ENCODE peak calls at places on chromosome X, in eight cellular contexts. E is left ventricle myocardium inferior, P is astrocyte of the spinal cord, G is lower lobe of right lung, C is BJ, L is brain microvascular endothelial cell, O is SJSA1, Y is PC-3. T is an unnamed sample.

GRCh38 chrX:35664838-35665237 is 133.3 kb upstream of the MAGEB16 start:
- DNase-seq in E (no peak), P (no peak), G (no peak), C (no peak), L (no peak), O (no peak), Y (no peak), T (peak)

GRCh38 chrX:41543668-41544067 is 96.5 kb downstream of the NYX start:
- DNase-seq in E (no peak), P (no peak), G (no peak), C (no peak), L (no peak), O (no peak), Y (no peak), T (no peak)

GRCh38 chrX:119041175-119041574 is 31.6 kb upstream of the CT47C1 start:
- DNase-seq in E (peak), P (peak), G (no peak), C (peak), L (peak), O (peak), Y (peak), T (peak)

GRCh38 chrX:42567268-42567667 is 210.7 kb downstream of the PPP1R2C start:
- DNase-seq in E (no peak), P (peak), G (no peak), C (no peak), L (peak), O (no peak), Y (no peak), T (no peak)

GRCh38 chrX:25012793-25013592 is 2.8 kb downstream of the ARX start:
- DNase-seq in E (no peak), P (no peak), G (no peak), C (no peak), L (no peak), O (no peak), Y (no peak), T (no peak)

GRCh38 chrX:135421537-135421931 is 210 bp upstream of the SMIM10L2A start:
- DNase-seq in E (peak), P (peak), G (peak), C (peak), L (peak), O (peak), Y (peak), T (no peak)

GRCh38 chrX:54482839-54483593 is 13.0 kb downstream of the FGD1 start:
- DNase-seq in E (no peak), P (no peak), G (no peak), C (no peak), L (no peak), O (no peak), Y (no peak), T (no peak)

GRCh38 chrX:17689971-17690409 is 47.3 kb upstream of the SCML1 start:
- DNase-seq in E (no peak), P (peak), G (no peak), C (no peak), L (peak), O (peak), Y (peak), T (no peak)

GRCh38 chrX:123476636-123477219 is 256.1 kb downstream of the THOC2 start:
- DNase-seq in E (no peak), P (no peak), G (no peak), C (no peak), L (no peak), O (no peak), Y (no peak), T (no peak)

GRCh38 chrX:10158279-10158939 is 1.6 kb downstream of the CLCN4 start:
- DNase-seq in E (peak), P (no peak), G (no peak), C (no peak), L (no peak), O (no peak), Y (no peak), T (no peak)
- H3K4me3 ChIP-seq in E (peak), P (peak), G (peak), C (peak), L (peak), O (no peak), Y (peak), T (peak)

GRCh38 chrX:37906357-37906756 is 59.0 kb upstream of the DYNLT3 start:
- DNase-seq in E (no peak), P (no peak), G (no peak), C (no peak), L (no peak), O (no peak), Y (no peak), T (no peak)

GRCh38 chrX:37904833-37905232 is 57.5 kb upstream of the DYNLT3 start:
- DNase-seq in E (no peak), P (no peak), G (no peak), C (no peak), L (no peak), O (no peak), Y (no peak), T (no peak)

GRCh38 chrX:37910186-37910585 is 62.8 kb upstream of the DYNLT3 start:
- DNase-seq in E (no peak), P (no peak), G (no peak), C (no peak), L (no peak), O (no peak), Y (no peak), T (no peak)

DNA sequence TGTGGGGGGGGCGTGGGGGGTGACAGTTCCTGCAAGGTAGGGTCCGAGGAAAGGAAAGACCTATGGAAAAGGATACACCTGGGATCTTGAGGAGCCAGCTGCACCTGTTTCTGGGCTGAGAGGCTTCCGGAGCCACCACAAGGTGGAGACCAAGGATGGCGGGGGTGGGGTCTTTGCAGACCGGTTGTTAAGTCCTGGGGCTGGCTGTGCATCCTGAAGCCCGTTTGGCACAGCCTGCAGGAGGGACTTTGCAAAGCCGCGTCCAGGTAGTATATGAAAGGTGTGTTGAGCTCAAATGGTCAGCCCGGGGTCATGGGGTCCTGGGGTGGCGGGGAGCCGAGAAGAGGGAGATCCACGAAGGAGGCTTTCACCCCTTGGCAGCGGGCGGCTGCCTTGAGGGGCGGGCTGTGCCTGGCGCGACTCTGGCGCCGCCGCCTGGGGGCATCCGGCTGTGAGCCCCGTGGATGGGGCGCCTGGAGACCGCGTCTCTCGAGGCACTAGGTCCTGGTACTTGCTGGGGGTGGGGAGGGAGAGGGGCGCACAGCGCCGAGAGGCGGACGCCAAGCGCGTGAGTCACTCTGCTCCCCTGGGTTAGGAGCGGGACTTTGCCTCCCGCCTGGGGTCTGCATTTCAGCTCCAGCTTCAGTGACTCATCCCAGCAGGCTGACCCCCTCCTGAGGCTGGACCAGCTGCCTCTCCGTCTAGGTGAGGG is 58.2 kb upstream of the DYNLT3 start:
- DNase-seq in E (no peak), P (peak), G (no peak), C (no peak), L (peak), O (peak), Y (no peak), T (no peak)
- H3K4me3 ChIP-seq in E (peak), P (peak), G (no peak), C (peak), L (peak), O (peak), Y (no peak), T (peak)

GRCh38 chrX:1453951-1454785 is 1.5 kb upstream of the ASMTL start:
- DNase-seq in E (peak), P (peak), G (peak), C (peak), L (peak), O (peak), Y (peak), T (no peak)
- H3K4me3 ChIP-seq in E (peak), P (peak), G (peak), C (peak), L (peak), O (peak), Y (no peak), T (peak)

GRCh38 chrX:1452497-1453389 is at the start of gene ASMTL:
- DNase-seq in E (peak), P (peak), G (peak), C (peak), L (peak), O (peak), Y (peak), T (peak)
- H3K4me3 ChIP-seq in E (peak), P (peak), G (peak), C (peak), L (peak), O (peak), Y (peak), T (peak)

DNA sequence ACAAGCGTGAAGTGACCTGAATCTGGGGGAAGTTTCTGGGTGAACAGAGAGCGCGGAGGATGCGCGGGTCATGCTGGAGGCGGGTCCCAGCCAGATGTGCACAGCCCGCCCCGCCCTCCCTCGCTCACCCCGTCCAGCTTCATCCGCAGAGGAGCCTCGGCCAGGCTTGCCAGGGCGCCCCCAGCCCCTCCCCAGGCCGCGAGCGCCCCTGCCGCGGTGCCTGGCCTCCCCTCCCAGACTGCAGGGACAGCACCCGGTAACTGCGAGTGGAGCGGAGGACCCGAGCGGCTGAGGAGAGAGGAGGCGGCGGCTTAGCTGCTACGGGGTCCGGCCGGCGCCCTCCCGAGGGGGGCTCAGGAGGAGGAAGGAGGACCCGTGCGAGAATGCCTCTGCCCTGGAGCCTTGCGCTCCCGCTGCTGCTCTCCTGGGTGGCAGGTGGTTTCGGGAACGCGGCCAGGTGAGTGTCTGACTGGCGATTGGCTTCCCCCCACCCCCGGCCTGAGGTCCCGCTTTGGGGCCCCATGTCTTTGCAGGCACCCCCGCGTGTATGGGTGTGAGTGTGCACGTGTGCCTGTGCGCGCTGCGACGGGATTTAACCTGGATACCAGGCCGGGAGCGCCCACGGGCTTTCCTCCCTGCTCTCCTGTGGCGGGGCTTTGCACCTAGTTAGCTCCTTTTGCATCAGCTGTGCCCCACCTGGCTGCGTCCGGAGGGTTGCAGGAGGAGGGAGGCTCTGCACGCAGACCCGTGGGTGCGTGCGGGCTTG is at the start of gene EGFL6:
- DNase-seq in E (no peak), P (no peak), G (no peak), C (no peak), L (no peak), O (no peak), Y (no peak), T (no peak)
- H3K4me3 ChIP-seq in E (peak), P (no peak), G (peak), C (no peak), L (no peak), O (no peak), Y (no peak), T (no peak)

GRCh38 chrX:13008851-13009250 is 33.9 kb downstream of the TMSB4X start:
- DNase-seq in E (no peak), P (no peak), G (no peak), C (no peak), L (no peak), O (no peak), Y (no peak), T (no peak)

GRCh38 chrX:13009844-13010243 is 34.6 kb downstream of the FAM9C start:
- DNase-seq in E (no peak), P (no peak), G (no peak), C (no peak), L (no peak), O (no peak), Y (peak), T (no peak)

GRCh38 chrX:13009256-13009655 is 34.3 kb downstream of the TMSB4X start:
- DNase-seq in E (no peak), P (no peak), G (peak), C (no peak), L (no peak), O (no peak), Y (peak), T (no peak)

GRCh38 chrX:13008189-13008533 is 33.3 kb downstream of the TMSB4X start:
- DNase-seq in E (no peak), P (no peak), G (no peak), C (no peak), L (no peak), O (no peak), Y (no peak), T (no peak)

DNA sequence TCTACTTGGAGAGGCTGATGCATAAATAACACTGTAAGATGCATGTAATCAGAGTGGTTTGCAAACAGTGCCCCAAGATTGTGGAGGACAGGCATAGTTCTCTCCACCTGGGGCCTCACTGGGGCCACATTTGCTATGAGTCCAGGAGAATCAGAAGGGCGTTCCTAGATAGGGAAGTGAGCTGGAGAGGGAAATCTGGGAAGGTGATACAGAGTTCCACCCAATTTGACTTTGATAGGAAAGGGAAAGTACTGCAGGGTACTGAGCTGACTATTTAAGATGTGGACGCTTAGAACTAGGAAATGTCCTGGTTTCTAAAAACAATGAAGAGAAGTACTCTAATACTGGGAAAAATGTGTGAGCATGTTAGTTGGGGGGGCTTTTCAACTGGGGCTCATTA is 33.9 kb downstream of the FAM9C start:
- DNase-seq in E (no peak), P (no peak), G (no peak), C (no peak), L (no peak), O (no peak), Y (no peak), T (no peak)
- H3K4me3 ChIP-seq in E (no peak), P (no peak), G (no peak), C (no peak), L (no peak), O (no peak), Y (no peak), T (no peak)

T was measured in epithelial cell of proximal tubule.